ENCODE peak calls at places on chromosomes 4 and X, in nine cellular contexts. A is pancreas, I is transverse colon, N is GM23338, C is endothelial cell of umbilical vein, F is RWPE2, O is gastrocnemius medialis, L is sigmoid colon, T is suprapubic skin. P is an unnamed sample. For H3K36me3, the result is how much of the 10 kb centered on the place peaks cover.

GRCh38 chr4:186472948-186473347 is 82.4 kb downstream of the MTNR1A start:
- DNase-seq in A (no peak), O (no peak), L (no peak), N (peak), C (no peak), I (no peak), F (no peak), T (no peak), P (no peak)

GRCh38 chr4:159283697-159284492 is 181.0 kb downstream of the RAPGEF2 start:
- DNase-seq in C (peak), F (no peak), N (peak), L (no peak), O (no peak), T (no peak), I (no peak), A (no peak), P (no peak)

GRCh38 chrX:44104699-44105098 is 131.5 kb upstream of the NDP start:
- DNase-seq in N (no peak), C (no peak), F (no peak), I (no peak), L (no peak), O (no peak), A (no peak), T (no peak), P (no peak)

GRCh38 chrX:10062352-10062751 is 94.4 kb upstream of the CLCN4 start:
- DNase-seq in O (no peak), F (no peak), A (no peak), N (no peak), T (no peak), C (no peak), L (no peak), I (no peak), P (no peak)

GRCh38 chr4:72568959-72569718 is at the start of gene ADAMTS3:
- DNase-seq in O (peak), T (peak), F (peak), N (peak), A (peak), I (peak), L (peak), C (peak), P (peak)

GRCh38 chrX:37825225-37825842 is 22.0 kb downstream of the DYNLT3 start:
- DNase-seq in L (peak), C (peak), A (no peak), N (peak), I (peak), F (no peak), T (no peak), O (no peak), P (no peak)

GRCh38 chrX:144219035-144219434 is 335.2 kb downstream of the UBE2NL start:
- DNase-seq in L (no peak), O (no peak), T (no peak), I (no peak), F (no peak), A (peak), N (no peak), C (no peak), P (peak)

GRCh38 chr4:114867291-114867690 is 246.1 kb downstream of the NDST4 start:
- DNase-seq in C (no peak), T (no peak), L (no peak), N (no peak), F (no peak), A (no peak), O (no peak), I (no peak), P (no peak)

GRCh38 chr4:74933562-74934015 is 673 bp downstream of the PARM1 start:
- DNase-seq in F (no peak), N (peak), T (no peak), C (peak), A (peak), L (no peak), I (peak), O (no peak), P (peak)

GRCh38 chr4:106273831-106274230 is 42.2 kb downstream of the TBCK start:
- DNase-seq in I (no peak), T (no peak), F (no peak), A (no peak), N (peak), C (peak), L (no peak), O (no peak), P (no peak)

GRCh38 chr4:30642520-30642919 is 77.6 kb upstream of the PCDH7 start:
- DNase-seq in I (no peak), F (no peak), N (no peak), A (no peak), O (no peak), T (no peak), C (no peak), L (no peak), P (no peak)

GRCh38 chr4:32002037-32002747 is 1282.0 kb downstream of the PCDH7 start:
- DNase-seq in C (no peak), N (peak), F (no peak), I (no peak), L (no peak), A (no peak), T (no peak), O (no peak), P (no peak)

DNA sequence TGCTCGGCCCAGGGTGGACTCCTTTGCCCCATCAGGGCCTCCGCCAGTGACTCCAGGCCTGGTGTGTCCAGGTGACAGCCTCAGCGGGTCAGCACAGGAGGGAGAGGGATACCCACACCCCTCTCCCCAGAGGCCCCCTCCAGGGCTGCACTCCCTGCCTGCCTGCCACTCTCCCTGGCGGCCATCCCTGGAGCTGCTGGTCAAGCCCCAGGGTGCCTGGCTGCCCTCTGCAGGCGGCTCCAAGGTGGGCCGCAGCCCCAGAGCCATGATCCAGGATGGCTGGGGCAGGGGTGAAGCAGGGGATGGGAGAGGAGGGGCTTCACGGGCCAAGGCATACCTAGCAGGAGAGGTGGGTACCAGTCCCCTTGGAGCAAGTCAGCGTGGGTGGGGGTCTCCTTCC is 3.8 kb downstream of the FGFRL1 start:
- DNase-seq in T (no peak), C (no peak), L (no peak), N (no peak), F (no peak), I (no peak), A (no peak), O (no peak), P (no peak)
- TF ChIP-seq CTCF in T (no peak), C (no peak), L (no peak), N (peak), F (no peak), I (no peak), A (no peak), O (no peak), P (no peak)

GRCh38 chr4:101286663-101287062 is 60.7 kb downstream of the PPP3CA start:
- DNase-seq in O (no peak), A (no peak), C (no peak), T (no peak), F (no peak), L (no peak), I (no peak), N (no peak), P (no peak)

GRCh38 chr4:101290651-101291050 is 56.7 kb downstream of the PPP3CA start:
- DNase-seq in O (no peak), I (no peak), A (no peak), F (no peak), C (no peak), T (no peak), N (no peak), L (no peak), P (no peak)

GRCh38 chr4:101285985-101286384 is 61.3 kb downstream of the PPP3CA start:
- DNase-seq in C (no peak), I (no peak), T (no peak), F (no peak), N (no peak), O (no peak), A (no peak), L (no peak), P (no peak)

GRCh38 chr4:101287332-101287731 is 60.0 kb downstream of the PPP3CA start:
- DNase-seq in N (no peak), L (no peak), O (no peak), C (peak), F (no peak), A (no peak), I (no peak), T (no peak), P (no peak)

GRCh38 chr4:101288365-101289145 is 58.8 kb downstream of the PPP3CA start:
- DNase-seq in F (no peak), N (peak), T (no peak), O (no peak), L (no peak), C (peak), I (no peak), A (no peak), P (no peak)
- H3K4me3 ChIP-seq in F (no peak), N (no peak), T (peak), O (no peak), L (no peak), C (no peak), I (no peak), A (no peak), P (no peak)

GRCh38 chr4:51870441-51871188 is 27.7 kb downstream of the DCUN1D4 start:
- DNase-seq in T (no peak), L (no peak), N (no peak), C (no peak), O (no peak), A (no peak), F (no peak), I (no peak), P (no peak)
- H3K36me3 ChIP-seq in T (half or more), L (under half), N (under half), C (under half), O (under half), A (under half), F (half or more), I (under half), P (under half)

DNA sequence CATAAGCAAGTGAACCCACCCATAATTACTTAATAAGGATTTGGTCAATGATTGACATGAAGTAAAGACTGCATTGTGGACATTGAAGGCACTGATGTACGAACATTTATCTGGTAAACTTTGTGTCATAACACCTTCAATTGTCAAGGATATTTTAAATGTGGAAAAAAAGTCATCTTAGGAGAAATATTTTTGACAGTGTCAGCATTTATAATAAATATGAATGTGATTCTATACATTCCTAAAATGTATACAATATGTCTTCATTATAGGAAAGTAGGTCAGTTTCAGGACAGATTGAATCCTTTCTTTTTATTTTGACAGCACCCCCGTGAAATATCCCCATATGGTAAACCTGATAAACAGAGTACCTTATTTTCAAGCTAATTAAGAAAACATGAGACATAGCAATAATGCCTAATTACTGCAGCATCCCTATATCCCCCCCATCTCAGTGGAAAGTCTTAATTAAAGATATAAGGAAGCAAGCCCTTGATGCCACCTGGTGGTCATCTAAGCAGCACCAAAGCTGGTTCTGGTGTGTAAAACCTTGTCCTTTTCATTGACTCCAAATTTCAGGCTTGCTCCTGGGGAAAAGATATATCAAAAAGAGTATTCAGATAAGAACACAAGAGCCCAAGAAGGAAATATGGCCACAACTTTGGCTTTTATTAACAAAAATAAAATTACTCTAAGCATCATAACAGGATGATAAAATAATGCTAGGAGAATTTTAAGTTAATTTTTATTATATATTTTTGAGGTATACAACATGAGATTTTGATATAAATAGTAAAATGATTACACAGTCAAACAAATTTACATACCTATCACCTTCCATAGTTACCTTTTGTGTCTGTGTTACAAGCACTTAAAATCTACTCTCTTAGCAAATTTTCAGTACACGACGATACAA is 379.7 kb downstream of the TLL1 start:
- DNase-seq in N (peak), O (no peak), T (no peak), A (no peak), F (no peak), L (no peak), I (no peak), C (peak), P (no peak)
- TF ChIP-seq CTCF in N (peak), O (peak), T (peak), A (no peak), F (peak), L (no peak), I (no peak), C (peak), P (peak)

GRCh38 chrX:65406532-65406931 is 128.1 kb downstream of the LAS1L start:
- DNase-seq in F (no peak), I (no peak), N (peak), A (no peak), T (no peak), L (no peak), C (no peak), O (no peak), P (no peak)
- H3K4me3 ChIP-seq in F (no peak), I (peak), N (peak), A (no peak), T (peak), L (peak), C (no peak), O (no peak), P (no peak)

DNA sequence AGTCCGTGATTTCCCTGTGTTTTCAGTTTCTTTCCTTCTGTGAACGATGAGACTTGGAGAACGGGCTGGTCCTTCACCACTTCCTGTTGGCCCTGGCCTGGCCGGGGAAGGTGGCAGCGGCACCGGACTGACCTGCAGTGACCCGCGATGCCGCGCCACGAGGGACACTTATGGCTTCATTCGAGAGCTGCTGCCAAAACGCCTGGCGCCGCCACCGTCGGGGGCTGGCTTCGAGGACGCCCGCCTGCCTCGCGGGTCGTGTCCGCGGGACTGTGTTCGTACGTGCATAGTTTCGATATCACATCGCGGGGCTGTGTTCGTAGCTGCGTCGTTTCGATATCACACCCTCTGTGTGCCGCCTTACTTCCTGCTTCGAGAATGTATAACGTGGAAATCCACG is 7.5 kb upstream of the UVSSA start:
- DNase-seq in F (no peak), C (no peak), T (no peak), L (no peak), A (peak), I (no peak), N (no peak), O (no peak), P (no peak)
- H3K36me3 ChIP-seq in F (half or more), C (under half), T (half or more), L (under half), A (half or more), I (under half), N (under half), O (half or more), P (half or more)

DNA sequence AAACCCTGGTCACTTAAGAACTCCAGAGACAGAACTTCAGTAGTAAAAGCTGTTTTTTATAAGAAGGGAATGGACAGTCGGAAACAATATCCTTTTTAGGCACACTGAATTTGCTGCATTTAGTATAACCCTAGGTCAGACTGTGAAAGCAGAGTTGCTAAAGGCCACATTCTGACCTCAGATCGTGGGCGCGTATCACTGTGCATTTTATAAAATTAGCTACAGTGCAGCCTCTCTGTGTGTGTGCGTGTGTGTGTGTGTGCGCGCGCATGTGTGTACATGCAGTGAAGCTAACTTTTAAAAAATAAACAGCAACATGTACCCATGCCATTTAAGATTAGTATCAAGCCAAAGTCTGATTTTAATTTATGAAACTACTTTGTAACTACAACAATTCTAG is 8.0 kb downstream of the ZNF827 start:
- DNase-seq in C (no peak), L (no peak), F (no peak), N (no peak), A (no peak), I (no peak), T (no peak), O (no peak), P (no peak)
- TF ChIP-seq CTCF in C (no peak), L (no peak), F (no peak), N (no peak), A (no peak), I (no peak), T (no peak), O (no peak), P (no peak)

GRCh38 chrX:153926594-153926862 is 464 bp upstream of the ARHGAP4 start:
- DNase-seq in C (no peak), N (peak), O (no peak), L (no peak), T (no peak), A (no peak), I (no peak), F (no peak), P (no peak)
- H3K4me3 ChIP-seq in C (no peak), N (peak), O (no peak), L (peak), T (peak), A (no peak), I (peak), F (no peak), P (peak)

GRCh38 chr4:109499513-109499912 is 60.5 kb upstream of the MCUB start:
- DNase-seq in N (no peak), T (no peak), I (no peak), C (no peak), F (no peak), O (no peak), L (no peak), A (no peak), P (no peak)
- H3K36me3 ChIP-seq in N (under half), T (half or more), I (under half), C (under half), F (half or more), O (half or more), L (under half), A (under half), P (half or more)

P was measured in upper lobe of right lung.